ENCODE peak calls at places on chromosome 21, in four cellular contexts. One of them, this sample, is unnamed.

GRCh38 chr21:25555492-25555891 is 51.8 kb downstream of the MRPL39 start:
- DNase-seq in GM23338: no peak
- DNase-seq in HL-60: no peak
- DNase-seq in nephron progenitor cell: no peak
- DNase-seq in this sample: no peak

GRCh38 chr21:35635994-35636393 is 424.3 kb downstream of the SETD4 start:
- DNase-seq in GM23338: no peak
- DNase-seq in HL-60: no peak
- DNase-seq in nephron progenitor cell: no peak
- DNase-seq in this sample: no peak

GRCh38 chr21:25806053-25806452 is 71.3 kb downstream of the GABPA start:
- DNase-seq in GM23338: no peak
- DNase-seq in HL-60: no peak
- DNase-seq in nephron progenitor cell: no peak
- DNase-seq in this sample: no peak

GRCh38 chr21:44800103-44800502 is 1.5 kb downstream of the UBE2G2 start:
- DNase-seq in GM23338: peak; percentile 67
- DNase-seq in HL-60: no peak
- DNase-seq in nephron progenitor cell: no peak
- DNase-seq in this sample: no peak

GRCh38 chr21:35043549-35043948 is 5.6 kb downstream of the RUNX1 start:
- DNase-seq in GM23338: no peak
- DNase-seq in HL-60: no peak
- DNase-seq in nephron progenitor cell: no peak
- DNase-seq in this sample: no peak

GRCh38 chr21:37986751-37987399 is 70.6 kb upstream of the KCNJ6 start:
- DNase-seq in GM23338: no peak
- DNase-seq in HL-60: no peak
- DNase-seq in nephron progenitor cell: no peak
- DNase-seq in this sample: no peak

GRCh38 chr21:45126085-45126687 is 51.8 kb downstream of the ADARB1 start:
- DNase-seq in GM23338: no peak
- DNase-seq in HL-60: no peak
- DNase-seq in nephron progenitor cell: no peak
- DNase-seq in this sample: no peak

GRCh38 chr21:34126269-34126668 is 52.9 kb downstream of the MRPS6 start:
- DNase-seq in GM23338: peak; percentile 41
- DNase-seq in HL-60: no peak
- DNase-seq in nephron progenitor cell: no peak
- DNase-seq in this sample: no peak

GRCh38 chr21:26965567-26966359 is 1.1 kb downstream of the ADAMTS5 start:
- DNase-seq in GM23338: peak; percentile 89
- DNase-seq in HL-60: no peak
- DNase-seq in nephron progenitor cell: peak; percentile 73
- DNase-seq in this sample: peak; percentile 30

GRCh38 chr21:35465750-35466149 is 416.6 kb upstream of the RUNX1 start:
- DNase-seq in GM23338: no peak
- DNase-seq in HL-60: no peak
- DNase-seq in nephron progenitor cell: no peak
- DNase-seq in this sample: no peak

GRCh38 chr21:44762221-44763049 is 39.2 kb downstream of the UBE2G2 start:
- DNase-seq in GM23338: no peak
- DNase-seq in HL-60: no peak
- DNase-seq in nephron progenitor cell: no peak
- DNase-seq in this sample: no peak

GRCh38 chr21:15848632-15849031 is 118.8 kb downstream of the USP25 start:
- DNase-seq in GM23338: no peak
- DNase-seq in HL-60: no peak
- DNase-seq in nephron progenitor cell: no peak
- DNase-seq in this sample: no peak

GRCh38 chr21:34091607-34092006 is 18.2 kb downstream of the MRPS6 start:
- DNase-seq in GM23338: peak; percentile 60
- DNase-seq in HL-60: no peak
- DNase-seq in nephron progenitor cell: no peak
- DNase-seq in this sample: no peak

GRCh38 chr21:24310780-24311179 is 1296.5 kb downstream of the MRPL39 start:
- DNase-seq in GM23338: no peak
- DNase-seq in HL-60: no peak
- DNase-seq in nephron progenitor cell: no peak
- DNase-seq in this sample: no peak

GRCh38 chr21:44761747-44762208 is 39.8 kb downstream of the UBE2G2 start:
- DNase-seq in GM23338: no peak
- DNase-seq in HL-60: no peak
- DNase-seq in nephron progenitor cell: no peak
- DNase-seq in this sample: no peak

GRCh38 chr21:45157932-45158331 is 83.6 kb downstream of the ADARB1 start:
- DNase-seq in GM23338: no peak
- DNase-seq in HL-60: no peak
- DNase-seq in nephron progenitor cell: no peak
- DNase-seq in this sample: no peak

GRCh38 chr21:14768042-14768441 is 221.9 kb upstream of the SAMSN1 start:
- DNase-seq in GM23338: no peak
- DNase-seq in HL-60: no peak
- DNase-seq in nephron progenitor cell: no peak
- DNase-seq in this sample: no peak

GRCh38 chr21:28754127-28754611 is 238.5 kb downstream of the LTN1 start:
- DNase-seq in GM23338: no peak
- DNase-seq in HL-60: no peak
- DNase-seq in nephron progenitor cell: no peak
- DNase-seq in this sample: no peak

GRCh38 chr21:24280591-24280990 is 1326.7 kb downstream of the MRPL39 start:
- DNase-seq in GM23338: no peak
- DNase-seq in HL-60: no peak
- DNase-seq in nephron progenitor cell: no peak
- DNase-seq in this sample: no peak

GRCh38 chr21:34510148-34511142 is 1.6 kb downstream of the KCNE1 start:
- DNase-seq in GM23338: peak; percentile 81
- DNase-seq in HL-60: peak; percentile 67
- DNase-seq in nephron progenitor cell: peak; percentile 62
- DNase-seq in this sample: no peak

GRCh38 chr21:29149771-29150425 is 19.5 kb downstream of the MAP3K7CL start:
- DNase-seq in GM23338: no peak
- DNase-seq in HL-60: no peak
- DNase-seq in nephron progenitor cell: no peak
- DNase-seq in this sample: no peak

GRCh38 chr21:29904359-29905282 is 35.2 kb downstream of the GRIK1 start:
- DNase-seq in GM23338: peak; percentile 17
- DNase-seq in HL-60: no peak
- DNase-seq in nephron progenitor cell: no peak
- DNase-seq in this sample: no peak

GRCh38 chr21:29238052-29238966 is 60.4 kb upstream of the BACH1 start:
- DNase-seq in GM23338: no peak
- DNase-seq in HL-60: no peak
- DNase-seq in nephron progenitor cell: no peak
- DNase-seq in this sample: no peak

GRCh38 chr21:27505516-27505915 is 538.6 kb upstream of the ADAMTS5 start:
- DNase-seq in GM23338: no peak
- DNase-seq in HL-60: no peak
- DNase-seq in nephron progenitor cell: no peak
- DNase-seq in this sample: no peak

GRCh38 chr21:27586326-27586725 is 619.4 kb upstream of the ADAMTS5 start:
- DNase-seq in GM23338: no peak
- DNase-seq in HL-60: no peak
- DNase-seq in nephron progenitor cell: no peak
- DNase-seq in this sample: no peak

GRCh38 chr21:29145354-29145782 is 14.9 kb downstream of the MAP3K7CL start:
- DNase-seq in GM23338: no peak
- DNase-seq in HL-60: no peak
- DNase-seq in nephron progenitor cell: no peak
- DNase-seq in this sample: no peak

GRCh38 chr21:14438204-14438603 is 55.3 kb upstream of the HSPA13 start:
- DNase-seq in GM23338: no peak
- DNase-seq in HL-60: no peak
- DNase-seq in nephron progenitor cell: no peak
- DNase-seq in this sample: no peak

GRCh38 chr21:28827422-28827821 is 165.3 kb downstream of the LTN1 start:
- DNase-seq in GM23338: no peak
- DNase-seq in HL-60: no peak
- DNase-seq in nephron progenitor cell: no peak
- DNase-seq in this sample: no peak

GRCh38 chr21:20570824-20571232 is 427.4 kb upstream of the NCAM2 start:
- DNase-seq in GM23338: peak; percentile 90
- DNase-seq in HL-60: no peak
- DNase-seq in nephron progenitor cell: no peak
- DNase-seq in this sample: no peak

GRCh38 chr21:28266061-28266460 is 726.6 kb downstream of the LTN1 start:
- DNase-seq in GM23338: no peak
- DNase-seq in HL-60: no peak
- DNase-seq in nephron progenitor cell: no peak
- DNase-seq in this sample: no peak

GRCh38 chr21:16913010-16913409 is 599.8 kb upstream of the CXADR start:
- DNase-seq in GM23338: peak; percentile 25
- DNase-seq in HL-60: no peak
- DNase-seq in nephron progenitor cell: no peak
- DNase-seq in this sample: no peak

GRCh38 chr21:29092102-29092959 is 18.9 kb upstream of the CCT8 start:
- DNase-seq in GM23338: no peak
- DNase-seq in HL-60: no peak
- DNase-seq in nephron progenitor cell: no peak
- DNase-seq in this sample: no peak

GRCh38 chr21:16169102-16169511 is 439.3 kb downstream of the USP25 start:
- DNase-seq in GM23338: no peak
- DNase-seq in HL-60: no peak
- DNase-seq in nephron progenitor cell: no peak
- DNase-seq in this sample: no peak

GRCh38 chr21:25626752-25627151 is 12.3 kb upstream of the JAM2 start:
- DNase-seq in GM23338: no peak
- DNase-seq in HL-60: no peak
- DNase-seq in nephron progenitor cell: no peak
- DNase-seq in this sample: no peak

GRCh38 chr21:43679951-43680350 is 20.6 kb downstream of the RRP1B start:
- DNase-seq in GM23338: no peak
- DNase-seq in HL-60: no peak
- DNase-seq in nephron progenitor cell: no peak
- DNase-seq in this sample: no peak
- TF ChIP-seq CTCF in GM23338: no peak
- TF ChIP-seq CTCF in HL-60: no peak
- TF ChIP-seq CTCF in nephron progenitor cell: no peak
- TF ChIP-seq CTCF in this sample: no peak

DNA sequence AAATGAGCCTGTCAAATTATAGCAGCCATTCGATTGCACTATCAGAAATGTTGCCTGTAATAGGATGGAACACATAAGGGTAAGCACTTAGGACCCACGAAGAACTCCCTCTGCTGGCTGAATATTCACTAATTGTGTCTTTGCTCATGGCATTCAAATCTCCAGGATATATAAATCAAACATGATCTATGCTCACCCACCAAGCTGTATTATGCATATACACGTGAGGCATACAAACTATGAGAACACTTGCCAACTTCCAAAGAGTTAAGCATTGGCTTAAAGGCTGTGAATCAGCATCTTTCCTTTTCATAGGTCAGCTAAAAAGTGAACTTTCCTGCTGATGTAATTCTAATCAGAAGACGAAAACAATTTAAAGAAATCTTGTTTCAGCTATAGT is 34.5 kb downstream of the TMPRSS15 start:
- DNase-seq in GM23338: peak; percentile 54
- DNase-seq in HL-60: no peak
- DNase-seq in nephron progenitor cell: no peak
- DNase-seq in this sample: no peak
- TF ChIP-seq CTCF in GM23338: peak; percentile 55
- TF ChIP-seq CTCF in HL-60: peak; percentile 8
- TF ChIP-seq CTCF in nephron progenitor cell: peak; percentile 33
- TF ChIP-seq CTCF in this sample: no peak

DNA sequence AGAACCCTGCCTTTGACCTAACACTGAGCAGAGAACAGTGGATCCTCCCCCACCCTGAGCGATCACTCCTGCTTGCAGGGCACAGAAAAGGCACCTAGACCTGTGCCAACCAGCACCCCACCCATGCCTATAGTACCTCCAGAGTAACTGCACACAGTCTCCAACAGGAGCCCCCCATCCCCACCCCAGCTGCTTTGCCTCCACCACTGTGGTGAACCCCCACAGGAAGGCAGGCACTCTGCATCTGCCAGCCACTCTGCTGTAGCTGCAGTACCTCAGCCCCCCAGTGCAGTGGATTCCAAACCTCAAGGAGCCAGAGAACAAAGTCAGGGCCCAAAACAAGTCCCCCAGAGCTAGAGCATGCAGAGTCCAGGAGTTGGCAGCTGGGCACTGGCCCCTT is 10.7 kb downstream of the SPATC1L start:
- DNase-seq in GM23338: no peak
- DNase-seq in HL-60: no peak
- DNase-seq in nephron progenitor cell: no peak
- DNase-seq in this sample: no peak
- TF ChIP-seq CTCF in GM23338: no peak
- TF ChIP-seq CTCF in HL-60: no peak
- TF ChIP-seq CTCF in nephron progenitor cell: no peak
- TF ChIP-seq CTCF in this sample: no peak

DNA sequence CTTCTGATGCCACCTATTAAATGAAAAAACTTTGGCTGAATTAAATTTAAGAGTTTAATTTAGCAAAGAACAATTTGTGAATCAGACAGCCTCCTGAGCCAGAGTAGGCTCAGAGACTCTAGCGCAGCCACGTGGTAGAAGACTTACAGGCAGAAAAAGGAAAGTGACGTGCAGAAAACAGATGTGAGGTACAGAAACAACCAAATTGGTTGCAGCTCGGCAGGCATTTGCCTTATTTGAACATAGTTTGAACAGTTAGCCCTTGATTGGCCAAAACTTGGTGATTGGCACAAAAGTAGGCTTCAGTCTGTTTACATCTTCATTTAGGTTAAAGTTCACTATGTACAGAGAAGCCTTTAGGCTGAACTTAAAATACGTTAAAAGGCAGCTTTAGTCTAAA is 22.9 kb downstream of the TCP10L start:
- DNase-seq in GM23338: peak; percentile 77
- DNase-seq in HL-60: no peak
- DNase-seq in nephron progenitor cell: no peak
- DNase-seq in this sample: no peak
- TF ChIP-seq CTCF in GM23338: peak; percentile 76
- TF ChIP-seq CTCF in HL-60: no peak
- TF ChIP-seq CTCF in nephron progenitor cell: peak; percentile 15
- TF ChIP-seq CTCF in this sample: no peak

GRCh38 chr21:22120616-22121266 is 1122.5 kb downstream of the NCAM2 start:
- DNase-seq in GM23338: peak; percentile 85
- DNase-seq in HL-60: no peak
- DNase-seq in nephron progenitor cell: peak; percentile 4
- DNase-seq in this sample: no peak
- TF ChIP-seq CTCF in GM23338: peak; percentile 65
- TF ChIP-seq CTCF in HL-60: peak; percentile 10
- TF ChIP-seq CTCF in nephron progenitor cell: peak; percentile 28
- TF ChIP-seq CTCF in this sample: no peak

DNA sequence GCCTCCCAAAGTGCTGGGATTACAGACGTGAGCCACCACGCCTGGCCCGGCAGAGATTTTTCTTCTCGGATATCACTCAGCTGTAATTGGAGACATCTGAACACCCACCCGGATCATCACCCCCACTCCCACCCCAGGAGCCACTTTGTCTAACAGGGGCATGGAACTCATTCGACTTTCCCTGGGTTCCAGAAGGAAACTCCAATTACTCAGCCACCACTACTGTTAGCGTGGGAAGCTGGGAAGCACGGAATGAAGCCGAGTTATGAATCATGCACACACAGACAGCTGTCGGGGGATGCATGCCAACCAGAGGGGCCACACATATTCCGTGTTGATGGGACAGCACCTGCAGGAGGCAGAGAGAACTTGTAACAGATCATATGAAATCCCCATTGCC is 85.2 kb downstream of the HLCS start:
- DNase-seq in GM23338: no peak
- DNase-seq in HL-60: no peak
- DNase-seq in nephron progenitor cell: no peak
- DNase-seq in this sample: no peak
- TF ChIP-seq CTCF in GM23338: no peak
- TF ChIP-seq CTCF in HL-60: no peak
- TF ChIP-seq CTCF in nephron progenitor cell: no peak
- TF ChIP-seq CTCF in this sample: no peak

GRCh38 chr21:41722052-41723018 is 44.5 kb downstream of the RIPK4 start:
- DNase-seq in GM23338: no peak
- DNase-seq in HL-60: no peak
- DNase-seq in nephron progenitor cell: no peak
- DNase-seq in this sample: no peak
- TF ChIP-seq CTCF in GM23338: peak; percentile 20
- TF ChIP-seq CTCF in HL-60: no peak
- TF ChIP-seq CTCF in nephron progenitor cell: no peak
- TF ChIP-seq CTCF in this sample: no peak